ENCODE peak calls at places on chromosomes 7 and 10, in ten cellular contexts. O is adipocyte, P is lower lobe of right lung, U is mammary epithelial cell, D is GM23338, K is PC-9, X is HAP-1, F is GM06990, R is body of pancreas, I is vagina. W is an unnamed sample. For H3K36me3, the result is how much of the 10 kb centered on the place peaks cover.

GRCh38 chr10:76902949-76903348 is 734.7 kb downstream of the KCNMA1 start:
- DNase-seq in O (no peak), P (peak), U (no peak), D (peak), K (peak), X (peak), F (peak), R (no peak), I (no peak), W (peak)

GRCh38 chr10:110357252-110357780 is 52.6 kb upstream of the SMNDC1 start:
- DNase-seq in O (peak), P (no peak), U (peak), D (no peak), K (no peak), X (no peak), F (peak), R (no peak), I (no peak), W (no peak)

GRCh38 chr7:137953043-137953691 is 48.7 kb downstream of the CREB3L2 start:
- DNase-seq in O (no peak), P (no peak), U (no peak), D (peak), K (no peak), X (peak), F (no peak), R (no peak), I (no peak), W (peak)

GRCh38 chr7:126778101-126778500 is 474.6 kb downstream of the GRM8 start:
- DNase-seq in O (no peak), P (no peak), U (no peak), D (peak), K (no peak), X (no peak), F (no peak), R (no peak), I (no peak), W (no peak)

GRCh38 chr7:133330085-133330484 is 77.2 kb downstream of the EXOC4 start:
- DNase-seq in O (no peak), P (peak), U (no peak), D (peak), K (no peak), X (no peak), F (no peak), R (peak), I (no peak), W (no peak)

GRCh38 chr7:28408974-28409715 is 3.2 kb upstream of the CREB5 start:
- DNase-seq in O (peak), P (peak), U (peak), D (peak), K (peak), X (peak), F (peak), R (peak), I (peak), W (peak)

GRCh38 chr7:101168412-101169049 is 3.2 kb upstream of the VGF start:
- DNase-seq in O (no peak), P (no peak), U (no peak), D (peak), K (no peak), X (no peak), F (no peak), R (no peak), I (no peak), W (no peak)

GRCh38 chr10:90642650-90643049 is 215.2 kb downstream of the HTR7 start:
- DNase-seq in O (peak), P (no peak), U (no peak), D (no peak), K (no peak), X (no peak), F (no peak), R (no peak), I (no peak), W (no peak)

GRCh38 chr7:92313055-92313454 is 67.3 kb downstream of the ANKIB1 start:
- DNase-seq in O (no peak), P (no peak), U (no peak), D (no peak), K (no peak), X (no peak), F (no peak), R (no peak), I (no peak), W (no peak)

GRCh38 chr10:119516381-119517234 is 25.9 kb downstream of the RGS10 start:
- DNase-seq in O (no peak), P (peak), U (no peak), D (no peak), K (peak), X (no peak), F (peak), R (no peak), I (no peak), W (peak)

GRCh38 chr10:29415876-29416275 is 127.0 kb downstream of the LYZL1 start:
- DNase-seq in O (no peak), P (no peak), U (no peak), D (no peak), K (no peak), X (no peak), F (no peak), R (no peak), I (no peak), W (no peak)

GRCh38 chr10:29426420-29426819 is 137.6 kb downstream of the LYZL1 start:
- DNase-seq in O (no peak), P (no peak), U (no peak), D (no peak), K (no peak), X (no peak), F (no peak), R (no peak), I (no peak), W (no peak)

GRCh38 chr10:29424017-29424416 is 135.1 kb downstream of the LYZL1 start:
- DNase-seq in O (no peak), P (no peak), U (no peak), D (no peak), K (no peak), X (no peak), F (no peak), R (no peak), I (no peak), W (no peak)

GRCh38 chr10:29417324-29417723 is 128.5 kb downstream of the LYZL1 start:
- DNase-seq in O (no peak), P (no peak), U (no peak), D (no peak), K (no peak), X (no peak), F (no peak), R (no peak), I (no peak), W (no peak)

DNA sequence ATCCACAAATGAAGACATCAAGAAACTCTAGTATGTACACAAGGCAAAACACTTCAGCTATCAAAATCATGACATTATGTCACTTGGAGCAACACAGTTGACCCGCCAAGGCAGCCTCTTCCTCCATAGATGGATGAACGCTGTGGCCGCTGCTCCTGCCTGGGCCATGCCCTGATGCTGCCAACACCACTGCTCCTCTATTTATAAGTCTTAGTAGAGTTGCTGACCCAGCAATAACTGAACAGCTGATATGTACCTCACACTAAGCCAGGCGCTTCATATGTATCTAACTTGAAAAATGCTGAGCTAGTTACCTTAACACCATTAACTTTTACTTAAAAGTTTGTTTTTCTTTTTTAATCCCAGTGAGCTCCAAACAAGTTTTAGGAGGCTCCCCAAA is 131.9 kb downstream of the LYZL1 start:
- DNase-seq in O (no peak), P (no peak), U (no peak), D (no peak), K (no peak), X (no peak), F (no peak), R (no peak), I (no peak), W (no peak)
- H3K36me3 ChIP-seq in O (half or more), P (half or more), U (under half), D (under half), K (under half), X (under half), F (under half), R (under half), I (under half), W (under half)

DNA sequence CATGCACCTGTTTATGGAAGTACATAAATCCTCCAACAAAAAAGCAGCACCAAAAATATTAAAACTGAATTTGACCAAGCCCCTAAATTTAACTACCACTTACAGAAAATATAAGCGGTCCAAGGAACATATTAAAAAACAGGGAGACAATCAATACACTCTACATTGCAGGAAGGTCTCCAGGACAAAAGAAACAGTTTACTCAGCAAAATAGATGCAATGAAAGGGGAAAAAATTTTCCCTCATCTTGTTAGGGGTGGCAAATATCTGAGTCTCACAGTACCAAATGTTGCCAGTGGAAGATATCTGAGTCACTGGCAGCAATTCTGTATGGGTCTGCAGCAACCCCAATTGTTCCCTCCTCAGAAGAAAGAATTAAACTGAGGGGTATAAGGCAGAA is 50.4 kb downstream of the NAMPT start:
- DNase-seq in O (no peak), P (no peak), U (no peak), D (no peak), K (no peak), X (no peak), F (no peak), R (no peak), I (no peak), W (no peak)
- H3K36me3 ChIP-seq in O (under half), P (under half), U (under half), D (under half), K (under half), X (under half), F (under half), R (under half), I (under half), W (under half)

GRCh38 chr7:107194051-107194450 is 25.2 kb downstream of the HBP1 start:
- DNase-seq in O (peak), P (no peak), U (no peak), D (no peak), K (no peak), X (no peak), F (no peak), R (no peak), I (no peak), W (no peak)
- H3K36me3 ChIP-seq in O (half or more), P (half or more), U (under half), D (under half), K (under half), X (under half), F (under half), R (under half), I (half or more), W (under half)

GRCh38 chr7:861222-861621 is 15.1 kb upstream of the GET4 start:
- DNase-seq in O (no peak), P (no peak), U (no peak), D (no peak), K (no peak), X (no peak), F (no peak), R (no peak), I (no peak), W (no peak)
- H3K36me3 ChIP-seq in O (half or more), P (half or more), U (under half), D (under half), K (under half), X (half or more), F (under half), R (under half), I (half or more), W (half or more)

GRCh38 chr7:29953735-29954347 is 35.8 kb downstream of the SCRN1 start:
- DNase-seq in O (peak), P (no peak), U (no peak), D (peak), K (no peak), X (no peak), F (no peak), R (no peak), I (no peak), W (no peak)

GRCh38 chr7:29950480-29950879 is 39.1 kb downstream of the SCRN1 start:
- DNase-seq in O (no peak), P (no peak), U (no peak), D (no peak), K (no peak), X (no peak), F (no peak), R (no peak), I (no peak), W (no peak)

GRCh38 chr7:29955075-29955792 is 34.4 kb downstream of the SCRN1 start:
- DNase-seq in O (no peak), P (no peak), U (no peak), D (no peak), K (no peak), X (no peak), F (no peak), R (no peak), I (no peak), W (no peak)

GRCh38 chr7:29946428-29947186 is 43.0 kb downstream of the SCRN1 start:
- DNase-seq in O (peak), P (no peak), U (no peak), D (peak), K (no peak), X (peak), F (no peak), R (peak), I (no peak), W (peak)

DNA sequence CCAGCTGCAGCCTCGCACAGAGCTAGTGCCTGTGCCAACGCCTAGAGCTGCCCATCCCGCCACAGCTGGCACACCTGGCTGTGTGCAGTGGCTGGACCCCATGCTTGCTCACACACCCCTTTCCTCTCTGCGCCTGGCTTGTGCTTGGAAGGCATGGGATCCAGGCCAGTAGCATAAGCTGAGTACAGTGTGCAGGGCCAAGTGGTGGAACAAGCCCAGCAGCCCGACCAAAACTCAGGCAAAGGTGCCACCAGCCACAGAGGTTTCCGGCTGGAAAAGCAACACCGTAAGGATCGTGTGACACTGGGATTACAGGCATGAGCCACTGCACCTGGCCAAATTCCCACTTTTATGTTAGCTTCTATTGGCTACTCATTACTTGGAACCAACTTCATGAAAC is 38.4 kb downstream of the SCRN1 start:
- DNase-seq in O (no peak), P (no peak), U (no peak), D (no peak), K (no peak), X (no peak), F (no peak), R (no peak), I (no peak), W (no peak)
- H3K36me3 ChIP-seq in O (half or more), P (under half), U (under half), D (under half), K (under half), X (half or more), F (under half), R (under half), I (under half), W (under half)